ENCODE peak calls at places on chromosomes 3 and 15, in four cellular contexts. P is T-helper 17 cell, Z is left colon, R is astrocyte of the cerebellum. E is an unnamed sample.

GRCh38 chr3:69181592-69182211 is 59.3 kb upstream of the LMOD3 start:
- DNase-seq in P (no peak), Z (no peak), R (peak; percentile 13), E (no peak)

GRCh38 chr15:73867956-73868355 is 5.4 kb upstream of the TBC1D21 start:
- DNase-seq in P (no peak), Z (no peak), R (no peak), E (no peak)

GRCh38 chr3:85304360-85304964 is 345.7 kb downstream of the CADM2 start:
- DNase-seq in P (no peak), Z (no peak), R (peak; percentile 1), E (no peak)

GRCh38 chr15:64597469-64597806 is 137.1 kb downstream of the ZNF609 start:
- DNase-seq in P (no peak), Z (no peak), R (no peak), E (no peak)

GRCh38 chr15:96123028-96123400 is 207.5 kb upstream of the NR2F2 start:
- DNase-seq in P (no peak), Z (no peak), R (no peak), E (no peak)

GRCh38 chr3:157092219-157092618 is 67.7 kb downstream of the CCNL1 start:
- DNase-seq in P (no peak), Z (no peak), R (no peak), E (no peak)

GRCh38 chr3:171162986-171163723 is 136.6 kb upstream of the SLC2A2 start:
- DNase-seq in P (no peak), Z (no peak), R (no peak), E (no peak)

GRCh38 chr15:74555192-74555591 is 14.2 kb downstream of the ARID3B start:
- DNase-seq in P (no peak), Z (no peak), R (no peak), E (no peak)

GRCh38 chr15:45100884-45101622 is 12.9 kb downstream of the DUOX2 start:
- DNase-seq in P (no peak), Z (no peak), R (no peak), E (no peak)

GRCh38 chr3:128076783-128077624 is 24.8 kb downstream of the SEC61A1 start:
- DNase-seq in P (no peak), Z (peak; percentile 48), R (no peak), E (no peak)

GRCh38 chr15:32117122-32117521 is 86.8 kb downstream of the CHRNA7 start:
- DNase-seq in P (no peak), Z (no peak), R (no peak), E (no peak)

GRCh38 chr3:51391566-51392300 is 648 bp downstream of the RBM15B start:
- DNase-seq in P (peak; percentile 25), Z (peak; percentile 51), R (no peak), E (no peak)

GRCh38 chr15:93035953-93036810 is 52.8 kb downstream of the RGMA start:
- DNase-seq in P (no peak), Z (peak; percentile 36), R (no peak), E (no peak)

GRCh38 chr3:195168009-195168759 is 102.8 kb downstream of the XXYLT1 start:
- DNase-seq in P (no peak), Z (no peak), R (no peak), E (no peak)

GRCh38 chr15:80932989-80933388 is 56.6 kb downstream of the MESD start:
- DNase-seq in P (no peak), Z (peak; percentile 11), R (no peak), E (no peak)

GRCh38 chr15:70014311-70014707 is 83.4 kb downstream of the TLE3 start:
- DNase-seq in P (no peak), Z (no peak), R (no peak), E (no peak)

GRCh38 chr3:141009496-141009895 is 41.7 kb upstream of the SPSB4 start:
- DNase-seq in P (no peak), Z (no peak), R (no peak), E (no peak)

GRCh38 chr3:150765949-150766720 is 3.2 kb upstream of the SIAH2 start:
- DNase-seq in P (no peak), Z (no peak), R (peak; percentile 79), E (no peak)

GRCh38 chr15:57591822-57592367 is at the start of gene MYZAP:
- DNase-seq in P (peak; percentile 15), Z (peak; percentile 77), R (no peak), E (peak; percentile 61)

GRCh38 chr15:48855501-48856440 is 22.2 kb upstream of the EID1 start:
- DNase-seq in P (no peak), Z (peak; percentile 31), R (peak; percentile 53), E (no peak)

GRCh38 chr3:51819709-51820406 is 40.8 kb upstream of the IQCF6 start:
- DNase-seq in P (no peak), Z (peak; percentile 6), R (no peak), E (no peak)

GRCh38 chr3:36647423-36647853 is 116.9 kb downstream of the DCLK3 start:
- DNase-seq in P (no peak), Z (no peak), R (no peak), E (no peak)

GRCh38 chr15:68415061-68415460 is 16.9 kb downstream of the ITGA11 start:
- DNase-seq in P (no peak), Z (no peak), R (no peak), E (no peak)

GRCh38 chr3:65406470-65406869 is 632.2 kb downstream of the MAGI1 start:
- DNase-seq in P (no peak), Z (no peak), R (no peak), E (no peak)

GRCh38 chr3:186151077-186151971 is 42.4 kb upstream of the ETV5 start:
- DNase-seq in P (no peak), Z (no peak), R (no peak), E (no peak)

GRCh38 chr15:100516592-100517489 is 11.9 kb downstream of the CERS3 start:
- DNase-seq in P (no peak), Z (no peak), R (no peak), E (no peak)

GRCh38 chr3:71173421-71173975 is 410.0 kb downstream of the FOXP1 start:
- DNase-seq in P (no peak), Z (no peak), R (peak; percentile 23), E (no peak)

GRCh38 chr3:16515885-16516420 is 2.5 kb upstream of the RFTN1 start:
- DNase-seq in P (no peak), Z (no peak), R (no peak), E (no peak)

GRCh38 chr15:90062729-90063684 is 39.3 kb downstream of the IDH2 start:
- DNase-seq in P (no peak), Z (no peak), R (no peak), E (no peak)

GRCh38 chr3:134619884-134620445 is 30.9 kb downstream of the KY start:
- DNase-seq in P (no peak), Z (no peak), R (no peak), E (no peak)

GRCh38 chr3:49020335-49021212 is 1.3 kb upstream of the NDUFAF3 start:
- DNase-seq in P (no peak), Z (peak; percentile 80), R (no peak), E (no peak)

GRCh38 chr3:73461582-73461981 is 163.2 kb downstream of the PDZRN3 start:
- DNase-seq in P (no peak), Z (no peak), R (no peak), E (no peak)

GRCh38 chr15:68900032-68900431 is 30.3 kb upstream of the SPESP1 start:
- DNase-seq in P (no peak), Z (no peak), R (no peak), E (no peak)

GRCh38 chr3:68055238-68055637 is 400.8 kb upstream of the SUCLG2 start:
- DNase-seq in P (no peak), Z (no peak), R (no peak), E (no peak)

GRCh38 chr3:107235193-107235922 is 141.9 kb upstream of the CCDC54 start:
- DNase-seq in P (no peak), Z (no peak), R (no peak), E (no peak)

GRCh38 chr15:74319596-74320357 is 47.7 kb downstream of the CYP11A1 start:
- DNase-seq in P (no peak), Z (no peak), R (no peak), E (no peak)

E was measured in mesothelial cell of epicardium.